ENCODE peak calls at places on chromosome 7, in nine cellular contexts. Y is AG04450; P is stimulated activated CD8-positive, alpha-beta memory T cell treated with anti-CD3 and anti-CD28 coated beads, Interleukin-4, amount 100 ng/mL, for 4 hours; H is substantia nigra; K is activated CD4-positive, CD25-positive, alpha-beta regulatory T cell treated with anti-CD3 and anti-CD28 coated beads, Interleukin-2, amount 50 U/mL, for 16 hours; I is progenitor cell of endocrine pancreas; G is CD4-positive, alpha-beta memory T cell; F is D341Med; S is neural crest cell. J is an unnamed sample.

GRCh38 chr7:2554654-2555053 is 670 bp downstream of the BRAT1 start:
- DNase-seq in Y (no peak), P (no peak), H (no peak), K (no peak), I (no peak), G (no peak), F (peak; percentile 39), S (no peak), J (no peak)

GRCh38 chr7:150903627-150904026 is 51.3 kb downstream of the AOC1 start:
- DNase-seq in Y (peak; percentile 41), P (no peak), H (peak; percentile 46), K (no peak), I (no peak), G (no peak), F (peak; percentile 22), S (no peak), J (no peak)

GRCh38 chr7:22842383-22842903 is 19.8 kb upstream of the TOMM7 start:
- DNase-seq in Y (no peak), P (no peak), H (no peak), K (no peak), I (no peak), G (no peak), F (no peak), S (no peak), J (no peak)

GRCh38 chr7:48964074-48964473 is 39.7 kb downstream of the CDC14C start:
- DNase-seq in Y (no peak), P (no peak), H (no peak), K (no peak), I (no peak), G (no peak), F (no peak), S (no peak), J (no peak)

GRCh38 chr7:149774237-149775175 is 1.1 kb upstream of the ZNF467 start:
- DNase-seq in Y (no peak), P (no peak), H (no peak), K (no peak), I (no peak), G (no peak), F (no peak), S (no peak), J (no peak)

GRCh38 chr7:128939861-128940410 is 2.2 kb downstream of the IRF5 start:
- DNase-seq in Y (no peak), P (no peak), H (no peak), K (no peak), I (no peak), G (no peak), F (peak; percentile 29), S (no peak), J (no peak)

GRCh38 chr7:118006979-118007378 is 133.7 kb upstream of the CTTNBP2 start:
- DNase-seq in Y (no peak), P (no peak), H (no peak), K (no peak), I (no peak), G (no peak), F (no peak), S (no peak), J (no peak)

GRCh38 chr7:162583-163297 is 29.6 kb upstream of the FAM20C start:
- DNase-seq in Y (no peak), P (no peak), H (no peak), K (no peak), I (no peak), G (no peak), F (no peak), S (no peak), J (no peak)

GRCh38 chr7:16299853-16300252 is 121.5 kb downstream of the CRPPA start:
- DNase-seq in Y (no peak), P (no peak), H (no peak), K (no peak), I (no peak), G (no peak), F (no peak), S (no peak), J (no peak)

GRCh38 chr7:136136906-136137305 is 159.7 kb upstream of the MTPN start:
- DNase-seq in Y (no peak), P (no peak), H (no peak), K (no peak), I (no peak), G (no peak), F (peak; percentile 82), S (no peak), J (no peak)

GRCh38 chr7:144069953-144070352 is 342 bp downstream of the OR2A25 start:
- DNase-seq in Y (no peak), P (no peak), H (no peak), K (no peak), I (no peak), G (no peak), F (no peak), S (no peak), J (no peak)

GRCh38 chr7:152158801-152159587 is 133.5 kb downstream of the GALNT11 start:
- DNase-seq in Y (no peak), P (no peak), H (no peak), K (no peak), I (no peak), G (no peak), F (no peak), S (no peak), J (no peak)

GRCh38 chr7:73487486-73487885 is 34.6 kb downstream of the BAZ1B start:
- DNase-seq in Y (no peak), P (no peak), H (no peak), K (no peak), I (no peak), G (no peak), F (no peak), S (no peak), J (no peak)

GRCh38 chr7:120836556-120837125 is 21.3 kb downstream of the TSPAN12 start:
- DNase-seq in Y (no peak), P (no peak), H (no peak), K (no peak), I (no peak), G (no peak), F (no peak), S (no peak), J (no peak)